ENCODE peak calls at places on chromosome 18, in ten cellular contexts. P, G, E, R, Q, F, O, V, T and Y are unnamed samples.

GRCh38 chr18:9055185-9055584 is 47.3 kb upstream of the NDUFV2 start:
- DNase-seq in G (peak), P (peak), V (peak), Q (no peak), T (no peak), R (no peak), F (peak), E (peak), O (no peak), Y (no peak)

GRCh38 chr18:31247574-31248199 is 70.3 kb upstream of the DSG1 start:
- DNase-seq in G (peak), Q (no peak), F (peak), T (no peak), V (no peak), P (peak), R (no peak), O (no peak), E (no peak), Y (no peak)

GRCh38 chr18:68520406-68521075 is 194.4 kb downstream of the TMX3 start:
- DNase-seq in T (no peak), F (no peak), E (peak), O (no peak), G (peak), V (peak), R (no peak), P (peak), Q (no peak), Y (no peak)

GRCh38 chr18:50013363-50014138 is 181.4 kb downstream of the MYO5B start:
- DNase-seq in R (no peak), V (no peak), E (no peak), F (no peak), G (peak), P (peak), O (no peak), T (peak), Q (no peak), Y (no peak)

GRCh38 chr18:79252904-79253633 is 142.7 kb upstream of the NFATC1 start:
- DNase-seq in E (no peak), P (no peak), T (no peak), G (no peak), O (no peak), V (no peak), F (no peak), R (no peak), Q (no peak), Y (no peak)

GRCh38 chr18:33755918-33756590 is 178.0 kb downstream of the ASXL3 start:
- DNase-seq in O (no peak), T (no peak), P (peak), R (no peak), V (peak), F (peak), Q (no peak), G (peak), E (peak), Y (no peak)

GRCh38 chr18:22094375-22094767 is 75.0 kb upstream of the GATA6 start:
- DNase-seq in O (no peak), P (no peak), E (no peak), Q (no peak), G (no peak), R (no peak), T (no peak), F (no peak), V (no peak), Y (no peak)

GRCh38 chr18:39341106-39341505 is 1775.5 kb upstream of the CELF4 start:
- DNase-seq in F (no peak), V (no peak), R (no peak), Q (no peak), E (no peak), G (no peak), P (no peak), T (no peak), O (no peak), Y (no peak)

GRCh38 chr18:45441110-45441842 is 174.0 kb upstream of the SLC14A2 start:
- DNase-seq in V (no peak), G (peak), F (peak), T (no peak), E (no peak), O (no peak), P (peak), Q (no peak), R (no peak), Y (no peak)
- TF ChIP-seq CTCF in V (peak), G (peak), F (peak), T (no peak), E (peak), O (peak), P (peak), Q (no peak), R (peak), Y (peak)

GRCh38 chr18:74785632-74786031 is 188.0 kb downstream of the ZNF407 start:
- DNase-seq in G (no peak), R (no peak), Q (no peak), O (no peak), P (no peak), E (no peak), T (no peak), F (no peak), V (no peak), Y (no peak)
- TF ChIP-seq CTCF in G (no peak), R (no peak), Q (no peak), O (no peak), P (no peak), E (no peak), T (no peak), F (no peak), V (no peak), Y (no peak)

GRCh38 chr18:76131738-76132137 is 363.3 kb downstream of the ZNF516 start:
- DNase-seq in R (no peak), E (no peak), T (no peak), G (no peak), V (no peak), O (no peak), Q (no peak), F (peak), P (peak), Y (no peak)

GRCh38 chr18:76130845-76131244 is 364.2 kb downstream of the ZNF516 start:
- DNase-seq in G (no peak), O (no peak), P (peak), E (no peak), T (peak), F (no peak), Q (no peak), R (no peak), V (no peak), Y (no peak)

GRCh38 chr18:76121049-76121448 is 374.0 kb downstream of the ZNF516 start:
- DNase-seq in G (no peak), P (no peak), R (no peak), T (no peak), Q (no peak), V (no peak), E (no peak), F (no peak), O (no peak), Y (no peak)

DNA sequence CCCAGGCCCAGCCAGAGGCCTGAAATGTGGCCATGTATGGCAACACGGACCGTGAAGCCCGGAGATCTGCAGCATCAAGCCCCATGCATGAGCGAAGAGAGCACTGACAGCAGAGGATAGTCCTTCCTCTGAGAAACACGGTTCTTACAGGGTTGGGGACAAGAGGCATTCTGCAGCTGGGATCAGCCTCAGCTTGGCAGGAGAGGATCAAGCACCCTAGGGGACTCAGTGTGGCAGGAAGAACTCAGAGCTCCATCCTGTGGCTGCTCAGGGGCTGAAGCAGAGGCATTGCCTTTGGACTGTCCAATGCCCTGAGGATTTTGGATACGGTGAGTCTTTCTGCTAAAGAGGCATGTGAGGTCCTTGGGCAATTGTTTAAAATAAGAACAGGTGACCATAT is 368.7 kb downstream of the ZNF516 start:
- DNase-seq in E (no peak), G (no peak), P (no peak), O (no peak), F (no peak), R (peak), T (no peak), V (no peak), Q (no peak), Y (peak)
- TF ChIP-seq CTCF in E (no peak), G (no peak), P (no peak), O (peak), F (no peak), R (no peak), T (no peak), V (no peak), Q (peak), Y (no peak)

DNA sequence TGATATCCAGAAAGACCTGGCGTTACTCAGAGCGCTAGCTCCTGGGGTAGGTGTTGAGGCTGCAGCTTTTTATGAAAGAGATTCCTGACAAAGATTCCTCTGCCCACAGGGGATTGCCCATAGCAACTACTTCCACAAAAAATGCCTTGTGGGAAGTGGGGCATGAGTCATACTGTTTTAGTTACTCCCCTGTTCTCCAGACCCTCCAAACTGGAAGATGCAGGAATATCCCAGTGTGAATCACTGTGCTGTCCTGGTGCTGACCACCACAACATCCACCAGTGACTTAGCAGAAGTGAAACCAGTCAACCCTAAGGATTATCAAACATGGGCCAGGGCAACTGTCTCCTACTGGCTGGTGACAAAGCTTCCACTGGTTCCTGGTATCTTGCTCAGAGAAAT is 61.8 kb downstream of the CDH2 start:
- DNase-seq in E (peak), V (peak), O (no peak), P (peak), Q (no peak), F (peak), T (no peak), R (no peak), G (peak), Y (no peak)
- TF ChIP-seq CTCF in E (no peak), V (no peak), O (no peak), P (no peak), Q (no peak), F (no peak), T (no peak), R (no peak), G (no peak), Y (no peak)

DNA sequence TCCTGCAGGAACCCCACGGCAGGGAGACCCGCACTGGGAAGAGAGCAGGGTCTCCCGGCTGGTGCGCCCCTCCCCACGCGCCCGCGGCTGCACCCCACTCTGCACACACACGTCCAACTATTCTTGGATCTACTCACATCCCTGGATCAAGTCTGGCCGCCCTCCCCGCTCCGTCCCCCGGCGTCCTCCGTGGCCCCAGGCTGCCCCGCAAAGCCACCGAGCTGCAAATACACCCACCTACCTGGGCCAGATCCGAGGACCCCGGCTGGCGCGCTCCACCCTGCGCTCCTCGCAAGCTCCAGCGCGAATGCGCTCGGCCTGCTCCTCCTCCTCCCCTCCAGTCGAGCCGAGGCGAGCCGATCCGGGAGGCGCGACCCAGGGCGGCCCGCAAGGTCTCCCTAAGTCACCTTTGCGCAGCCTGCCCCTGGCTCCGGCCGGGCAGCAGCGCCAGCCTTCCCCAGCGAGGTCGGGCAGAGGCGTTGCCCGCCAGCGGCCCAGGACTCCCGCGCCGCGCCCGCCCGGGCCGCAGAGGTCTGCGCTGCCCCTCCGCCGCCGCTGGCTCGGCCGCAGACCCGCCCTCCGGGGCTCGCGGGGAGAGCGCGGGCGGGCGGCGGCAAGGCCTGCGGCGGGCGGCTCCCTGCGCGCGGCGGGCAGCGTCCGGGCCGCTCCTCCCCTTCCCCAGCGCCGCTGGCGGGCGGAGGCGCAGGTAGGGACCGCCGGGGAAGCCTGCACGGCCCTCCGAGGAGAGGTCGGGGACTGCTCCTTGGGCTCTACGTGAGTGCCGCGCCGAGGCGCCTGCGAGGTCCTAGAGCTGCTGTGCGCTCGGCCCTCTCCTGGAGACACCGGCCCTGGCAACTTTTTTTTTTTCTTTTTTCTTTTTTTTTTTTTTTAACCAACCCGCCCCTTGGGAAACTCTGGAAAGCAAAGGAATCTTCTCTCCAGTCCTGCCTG is 126.0 kb downstream of the OSBPL1A start:
- DNase-seq in O (peak), V (peak), G (peak), R (peak), Q (peak), P (peak), T (peak), E (no peak), F (peak), Y (peak)
- TF ChIP-seq CTCF in O (peak), V (peak), G (peak), R (no peak), Q (no peak), P (no peak), T (no peak), E (peak), F (no peak), Y (no peak)

DNA sequence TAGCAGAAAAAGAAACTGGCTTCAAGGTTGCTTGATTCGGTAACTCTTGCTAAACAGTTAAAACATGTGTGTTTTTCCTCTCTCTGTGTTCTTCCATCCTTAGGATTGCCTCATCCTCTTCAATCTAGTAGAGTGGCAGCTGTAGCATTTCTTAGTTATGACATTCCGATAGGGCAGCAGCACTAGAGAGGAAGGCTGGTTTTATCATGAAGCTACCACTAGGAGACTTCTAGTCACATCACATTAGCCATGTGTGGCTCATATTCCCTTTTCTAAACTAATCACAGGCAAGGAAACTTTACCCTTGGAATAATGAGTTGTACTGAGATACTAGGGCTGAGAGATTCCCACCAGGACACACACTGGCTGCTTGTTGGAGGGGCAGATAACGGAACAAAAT is 187.6 kb downstream of the DOK6 start:
- DNase-seq in T (no peak), E (no peak), Q (no peak), G (peak), R (no peak), V (no peak), O (no peak), P (no peak), F (no peak), Y (no peak)
- TF ChIP-seq CTCF in T (no peak), E (no peak), Q (no peak), G (peak), R (no peak), V (no peak), O (no peak), P (no peak), F (no peak), Y (no peak)